ENCODE peak calls at places on chromosomes 12 and 14, in five cellular contexts. J is COR-L47, V is uterus, E is GM10248, G is NCI-H1417. B is an unnamed sample.

GRCh38 chr12:26271889-26272492 is 76.6 kb downstream of the SSPN start:
- DNase-seq in J (no peak), E (no peak), G (no peak), V (peak), B (no peak)

GRCh38 chr12:1603621-1604020 is 9.2 kb upstream of the FBXL14 start:
- DNase-seq in E (no peak), J (no peak), V (no peak), G (no peak), B (no peak)

GRCh38 chr12:116708826-116709756 is 28.8 kb downstream of the SPRING1 start:
- DNase-seq in E (peak), G (peak), V (peak), J (peak), B (peak)

GRCh38 chr12:101966496-101966895 is 89.1 kb downstream of the DRAM1 start:
- DNase-seq in G (no peak), J (no peak), E (no peak), V (no peak), B (no peak)

GRCh38 chr12:124625867-124626675 is 58.7 kb upstream of the NCOR2 start:
- DNase-seq in J (no peak), V (peak), E (no peak), G (no peak), B (no peak)

GRCh38 chr12:32178341-32179010 is 71.8 kb downstream of the BICD1 start:
- DNase-seq in V (no peak), E (no peak), G (no peak), J (no peak), B (no peak)

GRCh38 chr14:59912443-59912842 is 7.5 kb upstream of the LRRC9 start:
- DNase-seq in V (no peak), G (no peak), E (no peak), J (no peak), B (no peak)

GRCh38 chr12:58765653-58766554 is 154.4 kb downstream of the LRIG3 start:
- DNase-seq in J (peak), V (no peak), G (peak), E (no peak), B (no peak)

GRCh38 chr12:95484524-95484923 is 10.6 kb downstream of the METAP2 start:
- DNase-seq in V (no peak), G (no peak), E (no peak), J (no peak), B (no peak)

GRCh38 chr14:28695109-28695508 is 71.5 kb upstream of the FOXG1 start:
- DNase-seq in J (no peak), V (no peak), G (no peak), E (no peak), B (no peak)

GRCh38 chr12:41190360-41190759 is 2.2 kb downstream of the PDZRN4 start:
- DNase-seq in V (no peak), J (peak), E (peak), G (peak), B (peak)

GRCh38 chr12:110744176-110744575 is 1.5 kb upstream of the PPP1CC start:
- DNase-seq in J (no peak), V (no peak), E (no peak), G (no peak), B (no peak)

GRCh38 chr12:47349770-47350408 is 270.1 kb upstream of the AMIGO2 start:
- DNase-seq in E (no peak), J (no peak), V (no peak), G (no peak), B (no peak)

GRCh38 chr12:26331960-26332359 is 136.6 kb downstream of the SSPN start:
- DNase-seq in E (no peak), V (no peak), G (no peak), J (no peak), B (no peak)

GRCh38 chr12:40515041-40515825 is 177.0 kb upstream of the CNTN1 start:
- DNase-seq in V (no peak), J (no peak), G (no peak), E (peak), B (no peak)

GRCh38 chr14:77053046-77053841 is 24.7 kb upstream of the IRF2BPL start:
- DNase-seq in J (peak), V (peak), E (peak), G (no peak), B (peak)

GRCh38 chr12:65501093-65501621 is 222.7 kb downstream of the MSRB3 start:
- DNase-seq in V (no peak), G (no peak), E (no peak), J (no peak), B (no peak)

GRCh38 chr14:22012452-22012851 is 338.8 kb upstream of the OR4E1 start:
- DNase-seq in V (no peak), G (no peak), E (no peak), J (no peak), B (no peak)

GRCh38 chr14:103519043-103519836 is 3.4 kb downstream of the CKB start:
- DNase-seq in V (peak), E (no peak), J (no peak), G (no peak), B (no peak)

GRCh38 chr12:130591736-130592135 is 124.4 kb downstream of the RIMBP2 start:
- DNase-seq in G (no peak), V (no peak), E (no peak), J (no peak), B (no peak)

GRCh38 chr12:106114084-106115068 is 24.4 kb downstream of the NUAK1 start:
- DNase-seq in V (peak), G (no peak), J (no peak), E (no peak), B (no peak)

GRCh38 chr12:57815177-57816000 is 3.1 kb downstream of the AVIL start:
- DNase-seq in E (no peak), G (peak), J (peak), V (no peak), B (no peak)

GRCh38 chr12:43407816-43408645 is 144.0 kb downstream of the ADAMTS20 start:
- DNase-seq in E (peak), J (no peak), V (no peak), G (no peak), B (no peak)

GRCh38 chr12:49462103-49462739 is 76.6 kb upstream of the KCNH3 start:
- DNase-seq in V (no peak), E (no peak), J (no peak), G (no peak), B (no peak)

GRCh38 chr12:25775968-25776367 is 182.5 kb upstream of the RASSF8 start:
- DNase-seq in V (no peak), E (no peak), G (no peak), J (no peak), B (no peak)

GRCh38 chr12:6364037-6364360 is 11.4 kb downstream of the SCNN1A start:
- DNase-seq in E (no peak), V (peak), G (no peak), J (no peak), B (no peak)

GRCh38 chr12:65882504-65882903 is 58.2 kb downstream of the HMGA2 start:
- DNase-seq in E (no peak), V (no peak), J (no peak), G (no peak), B (no peak)

GRCh38 chr12:229441-230191 is 15.7 kb upstream of the SLC6A12 start:
- DNase-seq in E (no peak), V (no peak), G (no peak), J (no peak), B (no peak)

GRCh38 chr12:28023156-28023887 is 50.8 kb upstream of the PTHLH start:
- DNase-seq in G (no peak), V (no peak), E (no peak), J (no peak), B (no peak)

GRCh38 chr12:57193706-57194245 is 22.8 kb upstream of the NXPH4 start:
- DNase-seq in E (no peak), G (peak), V (no peak), J (no peak), B (no peak)

GRCh38 chr14:24080142-24080530 is 8.8 kb downstream of the CPNE6 start:
- DNase-seq in G (peak), J (no peak), E (no peak), V (no peak), B (no peak)

B was measured in NAMALWA.